ENCODE peak calls at places on chromosomes 7 and 10, in five cellular contexts. D is WTC11, O is cardiac fibroblast, N is psoas muscle, L is left lung. K is an unnamed sample.

GRCh38 chr10:101292194-101293006 is 61.6 kb upstream of the BTRC start:
- DNase-seq in O (no peak), N (no peak), D (peak), L (no peak), K (peak)

GRCh38 chr10:4262449-4262848 is 477.4 kb upstream of the KLF6 start:
- DNase-seq in O (no peak), N (no peak), D (no peak), L (no peak), K (no peak)

GRCh38 chr7:87058739-87059524 is 522 bp downstream of the ELAPOR2 start:
- DNase-seq in D (peak), L (peak), O (no peak), N (peak), K (peak)

GRCh38 chr10:29810816-29811215 is 176.0 kb upstream of the SVIL start:
- DNase-seq in D (no peak), N (no peak), O (no peak), L (no peak), K (no peak)

GRCh38 chr10:57689898-57690297 is 577.8 kb downstream of the IPMK start:
- DNase-seq in L (no peak), D (no peak), N (no peak), O (no peak), K (no peak)

GRCh38 chr10:125144693-125145623 is 15.4 kb downstream of the CTBP2 start:
- DNase-seq in N (no peak), O (peak), D (peak), L (no peak), K (no peak)

GRCh38 chr10:89245802-89246201 is 5.8 kb downstream of the LIPA start:
- DNase-seq in L (no peak), D (no peak), N (no peak), O (no peak), K (no peak)

GRCh38 chr10:132715791-132716680 is 69.9 kb downstream of the NKX6-2 start:
- DNase-seq in L (no peak), N (peak), O (no peak), D (no peak), K (no peak)

GRCh38 chr10:99681553-99681952 is 22.2 kb downstream of the ENTPD7 start:
- DNase-seq in O (peak), D (no peak), L (no peak), N (no peak), K (no peak)

K was measured in HTR-8/SVneo.